ENCODE peak calls at places on chromosomes 7 and 10, in nine cellular contexts. B is sciatic nerve; W is iris pigment epithelial cell; F is T follicular helper cell; C is NCI-H1092 treated with DMSO at 0.1 percent for 48 hours; J is midbrain; M is kidney tubule cell; O is activated naive CD8-positive, alpha-beta T cell treated with anti-CD3 and anti-CD28 coated beads for 36 hours; L is NCI-H1417. Y is an unnamed sample.

GRCh38 chr7:41696323-41696916 is 6.5 kb downstream of the INHBA start:
- DNase-seq in B (peak; percentile 90), O (peak; percentile 17), W (peak; percentile 84), L (peak; percentile 24), J (peak; percentile 71), M (peak; percentile 87), C (peak; percentile 7), F (no peak), Y (peak; percentile 85)

GRCh38 chr7:132846086-132846485 is 235.8 kb downstream of the CHCHD3 start:
- DNase-seq in W (no peak), B (no peak), M (no peak), L (no peak), F (no peak), J (no peak), C (no peak), O (no peak), Y (no peak)

GRCh38 chr10:34407227-34407626 is 407.9 kb downstream of the PARD3 start:
- DNase-seq in O (no peak), B (no peak), J (no peak), M (peak; percentile 62), L (no peak), F (no peak), W (peak; percentile 88), C (no peak), Y (no peak)

GRCh38 chr10:35874326-35875070 is 232.4 kb upstream of the FZD8 start:
- DNase-seq in B (no peak), O (no peak), J (no peak), C (no peak), M (no peak), L (no peak), F (no peak), W (no peak), Y (no peak)

GRCh38 chr10:125118701-125119100 is 41.7 kb downstream of the CTBP2 start:
- DNase-seq in O (no peak), M (no peak), L (no peak), F (no peak), B (no peak), W (no peak), J (no peak), C (no peak), Y (peak; percentile 57)

GRCh38 chr7:1812693-1813393 is 142.8 kb downstream of the ELFN1 start:
- DNase-seq in J (no peak), F (no peak), C (no peak), O (no peak), M (no peak), L (no peak), B (no peak), W (no peak), Y (peak; percentile 69)

GRCh38 chr7:108480311-108480710 is 24.1 kb upstream of the NRCAM start:
- DNase-seq in O (no peak), L (no peak), M (peak; percentile 38), F (no peak), W (no peak), J (no peak), C (no peak), B (no peak), Y (no peak)

GRCh38 chr10:71260622-71261325 is 48.4 kb downstream of the UNC5B start:
- DNase-seq in O (no peak), L (no peak), J (peak; percentile 45), W (peak; percentile 81), B (no peak), C (peak; percentile 11), M (no peak), F (no peak), Y (no peak)

GRCh38 chr7:155265960-155266359 is 31.7 kb upstream of the INSIG1 start:
- DNase-seq in W (no peak), L (no peak), M (no peak), J (no peak), F (no peak), B (no peak), O (no peak), C (no peak), Y (peak; percentile 66)

GRCh38 chr10:49350138-49350537 is 45.8 kb downstream of the DRGX start:
- DNase-seq in W (no peak), C (no peak), J (no peak), B (no peak), O (no peak), F (no peak), M (no peak), L (no peak), Y (no peak)

GRCh38 chr7:7239346-7239745 is 57.0 kb downstream of the C1GALT1 start:
- DNase-seq in F (no peak), O (no peak), W (no peak), B (no peak), J (no peak), L (no peak), M (no peak), C (no peak), Y (no peak)

GRCh38 chr7:154842608-154843007 is 160.3 kb downstream of the PAXIP1 start:
- DNase-seq in M (no peak), F (no peak), J (no peak), L (no peak), B (no peak), C (peak; percentile 82), O (no peak), W (peak; percentile 8), Y (no peak)